ENCODE peak calls at places on chromosome 10, in six cellular contexts. One of them, this sample, is unnamed.

GRCh38 chr10:73644015-73644743 is 2.9 kb upstream of the MYOZ1 start:
- DNase-seq in right lobe of liver: no peak
- DNase-seq in lung: peak; percentile 51
- DNase-seq in testis: peak; percentile 72
- DNase-seq in ovary: peak; percentile 66
- DNase-seq in adrenal gland: peak; percentile 84
- DNase-seq in this sample: no peak

GRCh38 chr10:108064856-108065255 is 900.4 kb upstream of the SORCS1 start:
- DNase-seq in adrenal gland: no peak
- DNase-seq in right lobe of liver: no peak
- DNase-seq in ovary: no peak
- DNase-seq in lung: no peak
- DNase-seq in testis: no peak
- DNase-seq in this sample: no peak

GRCh38 chr10:8278099-8278498 is 223.6 kb downstream of the GATA3 start:
- DNase-seq in ovary: no peak
- DNase-seq in lung: no peak
- DNase-seq in right lobe of liver: no peak
- DNase-seq in adrenal gland: no peak
- DNase-seq in testis: no peak
- DNase-seq in this sample: no peak

GRCh38 chr10:27252267-27253000 is 11.8 kb upstream of the ACBD5 start:
- DNase-seq in lung: peak; percentile 78
- DNase-seq in testis: peak; percentile 78
- DNase-seq in right lobe of liver: peak; percentile 79
- DNase-seq in adrenal gland: peak; percentile 83
- DNase-seq in ovary: peak; percentile 69
- DNase-seq in this sample: peak; percentile 73

GRCh38 chr10:113399051-113399450 is 153.8 kb upstream of the HABP2 start:
- DNase-seq in testis: no peak
- DNase-seq in ovary: no peak
- DNase-seq in lung: no peak
- DNase-seq in adrenal gland: no peak
- DNase-seq in right lobe of liver: no peak
- DNase-seq in this sample: no peak

GRCh38 chr10:63977329-63977923 is 456.2 kb downstream of the REEP3 start:
- DNase-seq in testis: peak; percentile 55
- DNase-seq in adrenal gland: peak; percentile 55
- DNase-seq in ovary: no peak
- DNase-seq in lung: peak; percentile 41
- DNase-seq in right lobe of liver: no peak
- DNase-seq in this sample: no peak

GRCh38 chr10:30811665-30812017 is 182.1 kb upstream of the LYZL2 start:
- DNase-seq in right lobe of liver: no peak
- DNase-seq in adrenal gland: no peak
- DNase-seq in ovary: no peak
- DNase-seq in lung: no peak
- DNase-seq in testis: no peak
- DNase-seq in this sample: no peak

GRCh38 chr10:91287276-91287675 is 66.8 kb downstream of the PCGF5 start:
- DNase-seq in right lobe of liver: no peak
- DNase-seq in testis: no peak
- DNase-seq in ovary: no peak
- DNase-seq in adrenal gland: no peak
- DNase-seq in lung: no peak
- DNase-seq in this sample: no peak

GRCh38 chr10:74083304-74083703 is 67.3 kb downstream of the AP3M1 start:
- DNase-seq in ovary: no peak
- DNase-seq in lung: no peak
- DNase-seq in adrenal gland: no peak
- DNase-seq in right lobe of liver: peak; percentile 41
- DNase-seq in testis: no peak
- DNase-seq in this sample: no peak

GRCh38 chr10:17051851-17052250 is 77.8 kb downstream of the CUBN start:
- DNase-seq in right lobe of liver: no peak
- DNase-seq in lung: no peak
- DNase-seq in ovary: no peak
- DNase-seq in adrenal gland: no peak
- DNase-seq in testis: no peak
- DNase-seq in this sample: no peak

GRCh38 chr10:80185522-80186299 is 19.6 kb downstream of the ANXA11 start:
- DNase-seq in adrenal gland: no peak
- DNase-seq in right lobe of liver: no peak
- DNase-seq in ovary: no peak
- DNase-seq in testis: no peak
- DNase-seq in lung: no peak
- DNase-seq in this sample: no peak

GRCh38 chr10:80182986-80183385 is 22.4 kb downstream of the ANXA11 start:
- DNase-seq in right lobe of liver: no peak
- DNase-seq in ovary: no peak
- DNase-seq in testis: no peak
- DNase-seq in lung: no peak
- DNase-seq in adrenal gland: no peak
- DNase-seq in this sample: peak; percentile 11

GRCh38 chr10:80184291-80184690 is 21.0 kb downstream of the ANXA11 start:
- DNase-seq in adrenal gland: no peak
- DNase-seq in right lobe of liver: no peak
- DNase-seq in testis: no peak
- DNase-seq in ovary: no peak
- DNase-seq in lung: no peak
- DNase-seq in this sample: no peak

GRCh38 chr10:80186364-80187012 is 18.8 kb downstream of the ANXA11 start:
- DNase-seq in right lobe of liver: no peak
- DNase-seq in lung: no peak
- DNase-seq in adrenal gland: no peak
- DNase-seq in testis: peak; percentile 43
- DNase-seq in ovary: no peak
- DNase-seq in this sample: peak; percentile 83

DNA sequence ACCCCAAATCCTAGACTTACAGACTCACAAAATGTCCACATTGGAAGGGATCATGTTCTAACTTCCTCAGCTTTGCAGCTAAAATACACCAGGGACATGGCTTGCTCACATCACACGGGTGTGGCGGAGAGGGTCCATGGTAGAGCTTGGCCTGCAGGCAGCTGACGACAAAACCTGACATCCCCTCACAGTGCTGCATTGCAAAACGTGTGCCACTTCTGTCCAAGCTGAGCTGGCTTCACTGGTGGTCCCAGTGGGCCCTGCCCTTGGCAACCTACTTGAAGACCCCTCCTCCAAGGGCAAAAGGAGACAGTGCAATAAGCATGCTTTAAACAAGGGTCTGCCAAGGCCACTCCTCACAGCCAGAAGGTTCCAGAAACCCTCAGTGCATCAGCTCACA is 21.9 kb downstream of the ANXA11 start:
- DNase-seq in testis: no peak
- DNase-seq in adrenal gland: no peak
- DNase-seq in right lobe of liver: no peak
- DNase-seq in ovary: no peak
- DNase-seq in lung: no peak
- DNase-seq in this sample: peak; percentile 42
- H3K4me1 ChIP-seq in testis: peaks cover 4% of the 10 kb centered on the region
- H3K4me1 ChIP-seq in adrenal gland: no peaks in the 10 kb centered on the region
- H3K4me1 ChIP-seq in right lobe of liver: no peaks in the 10 kb centered on the region
- H3K4me1 ChIP-seq in ovary: peaks cover 18% of the 10 kb centered on the region
- H3K4me1 ChIP-seq in lung: peaks cover 30% of the 10 kb centered on the region
- H3K4me1 ChIP-seq in this sample: peaks cover 56% of the 10 kb centered on the region

DNA sequence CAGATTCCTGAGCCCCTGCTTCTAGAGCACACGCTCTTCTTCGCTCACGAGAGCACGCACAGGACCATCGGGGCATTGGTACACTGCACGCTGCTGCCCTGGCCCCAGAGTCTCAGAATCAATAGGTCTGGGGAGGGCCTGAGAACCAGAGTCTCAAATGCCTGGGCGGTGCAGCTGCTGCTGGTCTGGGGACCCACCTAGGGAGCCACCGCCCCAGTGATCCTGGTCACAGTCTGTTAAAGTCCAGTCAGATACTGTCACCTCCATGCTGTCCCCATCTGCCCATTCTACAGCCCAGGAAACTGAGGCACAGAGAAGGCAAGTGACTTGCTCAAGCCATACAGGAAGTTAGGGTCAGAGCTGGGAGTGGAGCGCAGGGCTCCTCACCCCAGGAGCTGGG is 38.0 kb downstream of the ZCCHC24 start:
- DNase-seq in adrenal gland: no peak
- DNase-seq in testis: no peak
- DNase-seq in ovary: no peak
- DNase-seq in right lobe of liver: no peak
- DNase-seq in lung: no peak
- DNase-seq in this sample: peak; percentile 47
- H3K4me3 ChIP-seq in adrenal gland: no peak overlapping the region
- H3K4me3 ChIP-seq in testis: no peak overlapping the region
- H3K4me3 ChIP-seq in ovary: no peak overlapping the region
- H3K4me3 ChIP-seq in right lobe of liver: no peak overlapping the region
- H3K4me3 ChIP-seq in lung: no peak overlapping the region
- H3K4me3 ChIP-seq in this sample: no peak overlapping the region

DNA sequence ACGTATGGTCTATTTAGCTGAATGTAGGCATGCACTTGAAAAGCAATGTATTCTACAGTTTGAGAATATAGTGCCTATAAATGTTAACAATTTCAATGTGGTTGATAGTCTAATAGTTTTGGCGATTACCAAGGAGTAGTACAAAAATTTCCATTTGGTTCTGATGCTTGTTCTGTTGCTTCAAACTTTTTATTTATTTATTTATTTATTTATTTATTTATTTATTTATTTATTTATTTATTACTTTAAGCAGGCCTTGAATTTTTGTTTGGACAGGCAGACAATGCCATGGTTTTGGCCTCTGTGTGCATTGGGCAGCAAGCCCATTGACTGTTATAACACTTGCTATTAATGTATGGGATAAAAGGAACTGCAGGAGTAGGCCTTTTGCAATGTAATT is 36.5 kb upstream of the MALRD1 start:
- DNase-seq in lung: no peak
- DNase-seq in right lobe of liver: no peak
- DNase-seq in adrenal gland: no peak
- DNase-seq in testis: no peak
- DNase-seq in ovary: no peak
- DNase-seq in this sample: no peak
- H3K9me3 ChIP-seq in lung: peaks cover 2% of the 10 kb centered on the region
- H3K9me3 ChIP-seq in right lobe of liver: no peaks in the 10 kb centered on the region
- H3K9me3 ChIP-seq in adrenal gland: no peaks in the 10 kb centered on the region
- H3K9me3 ChIP-seq in testis: no peaks in the 10 kb centered on the region
- H3K9me3 ChIP-seq in ovary: no peaks in the 10 kb centered on the region
- H3K9me3 ChIP-seq in this sample: no peaks in the 10 kb centered on the region

DNA sequence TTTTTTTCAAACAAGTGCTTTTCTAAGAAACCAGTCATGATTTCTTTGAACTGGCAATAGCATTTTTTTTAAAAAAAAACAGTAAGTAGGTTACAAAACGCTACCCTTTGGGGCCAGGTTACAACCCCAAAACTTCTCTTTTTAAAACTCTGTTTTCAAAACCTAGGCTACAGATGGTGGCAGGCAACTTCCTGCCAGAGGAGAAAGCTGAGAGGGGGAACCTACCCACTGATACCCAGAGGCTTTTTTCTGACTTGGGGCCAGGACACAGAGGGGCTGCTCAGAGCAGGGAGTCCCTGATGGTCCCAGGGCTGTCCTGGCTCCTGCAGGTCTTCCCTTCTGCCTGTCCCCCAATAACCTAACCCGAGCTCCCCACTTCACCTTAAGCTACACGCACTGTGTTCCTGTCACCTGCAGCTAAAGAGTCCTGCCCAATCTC is 6.9 kb downstream of the STN1 start:
- DNase-seq in right lobe of liver: no peak
- DNase-seq in testis: no peak
- DNase-seq in adrenal gland: no peak
- DNase-seq in ovary: no peak
- DNase-seq in lung: no peak
- DNase-seq in this sample: no peak
- H3K4me1 ChIP-seq in right lobe of liver: no peaks in the 10 kb centered on the region
- H3K4me1 ChIP-seq in testis: peaks cover 32% of the 10 kb centered on the region
- H3K4me1 ChIP-seq in adrenal gland: peaks cover 29% of the 10 kb centered on the region
- H3K4me1 ChIP-seq in ovary: peaks cover 13% of the 10 kb centered on the region
- H3K4me1 ChIP-seq in lung: peaks cover 23% of the 10 kb centered on the region
- H3K4me1 ChIP-seq in this sample: peaks cover 10% of the 10 kb centered on the region

DNA sequence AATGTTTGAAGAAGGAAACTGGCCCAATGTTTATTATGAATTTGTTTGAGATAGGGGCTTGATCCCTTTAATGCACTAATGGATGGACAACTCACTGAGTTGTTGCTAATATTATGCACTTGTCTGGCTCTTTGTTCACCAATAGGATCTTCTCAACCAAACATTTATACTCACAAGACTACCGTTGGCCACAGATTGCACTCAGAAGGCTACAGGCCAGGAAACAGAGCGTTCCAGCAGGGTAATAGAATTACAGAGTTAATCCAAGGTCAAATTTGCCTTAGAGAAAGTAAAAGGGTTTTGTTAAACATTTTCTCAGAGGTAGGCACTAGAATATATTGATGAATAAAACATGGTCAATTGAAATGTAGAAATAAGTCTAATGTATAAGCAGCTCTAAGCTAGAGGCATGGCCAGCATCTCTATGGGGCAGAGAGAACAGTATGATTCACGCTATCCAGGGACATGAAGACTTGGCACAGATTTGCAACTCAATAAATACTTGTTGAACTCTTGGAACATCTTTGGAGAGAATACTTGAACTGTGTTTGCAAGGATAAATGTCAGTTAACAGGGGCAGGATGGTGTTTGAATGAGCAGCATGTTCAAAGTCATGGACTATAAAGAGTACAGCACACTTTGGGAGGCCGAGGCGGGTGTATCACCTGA is 606.9 kb downstream of the SORCS3 start:
- DNase-seq in ovary: no peak
- DNase-seq in right lobe of liver: no peak
- DNase-seq in lung: no peak
- DNase-seq in testis: no peak
- DNase-seq in adrenal gland: no peak
- DNase-seq in this sample: no peak
- H3K4me3 ChIP-seq in ovary: no peak overlapping the region
- H3K4me3 ChIP-seq in right lobe of liver: no peak overlapping the region
- H3K4me3 ChIP-seq in lung: no peak overlapping the region
- H3K4me3 ChIP-seq in testis: no peak overlapping the region
- H3K4me3 ChIP-seq in adrenal gland: no peak overlapping the region
- H3K4me3 ChIP-seq in this sample: no peak overlapping the region

DNA sequence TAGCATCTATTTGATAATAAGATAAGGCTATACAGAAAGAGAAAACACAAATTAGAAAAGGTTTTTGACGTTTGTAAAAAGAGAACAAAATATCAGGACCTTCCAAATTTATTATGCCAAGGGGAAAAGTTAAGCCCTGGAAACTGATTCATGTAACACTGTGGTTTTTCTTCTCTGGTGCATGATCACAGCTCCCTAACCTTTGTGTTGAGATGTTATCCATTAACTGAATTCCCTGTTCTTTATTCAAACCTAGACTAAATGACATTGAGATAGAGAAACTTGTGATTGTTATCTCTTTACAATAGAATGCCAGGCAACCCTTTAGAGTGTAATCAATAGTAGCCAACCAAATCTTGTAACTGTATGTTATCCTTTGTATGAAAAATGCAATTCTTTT is 141.4 kb upstream of the NRG3 start:
- DNase-seq in testis: no peak
- DNase-seq in ovary: no peak
- DNase-seq in right lobe of liver: no peak
- DNase-seq in adrenal gland: no peak
- DNase-seq in lung: no peak
- DNase-seq in this sample: no peak
- H3K9me3 ChIP-seq in testis: no peaks in the 10 kb centered on the region
- H3K9me3 ChIP-seq in ovary: no peaks in the 10 kb centered on the region
- H3K9me3 ChIP-seq in right lobe of liver: no peaks in the 10 kb centered on the region
- H3K9me3 ChIP-seq in adrenal gland: no peaks in the 10 kb centered on the region
- H3K9me3 ChIP-seq in lung: peaks cover 7% of the 10 kb centered on the region
- H3K9me3 ChIP-seq in this sample: no peaks in the 10 kb centered on the region

This sample was measured in right cardiac atrium.